ENCODE peak calls at places on chromosomes 2 and 18, in eight cellular contexts. T is fibroblast of the aortic adventitia, Z is Calu3, M is GM23338, A is IMR-90, X is Peyer's patch, N is progenitor cell of endocrine pancreas, R is mucosa of descending colon. Q is an unnamed sample.

GRCh38 chr2:187548658-187549057 is 5.6 kb downstream of the TFPI start:
- DNase-seq in T (no peak), Z (no peak), M (no peak), A (no peak), X (no peak), N (no peak), R (no peak), Q (no peak)

GRCh38 chr2:182816856-182817255 is 49.6 kb downstream of the FRZB start:
- DNase-seq in T (no peak), Z (no peak), M (no peak), A (peak; percentile 21), X (no peak), N (no peak), R (no peak), Q (no peak)

GRCh38 chr18:68428026-68428425 is 286.9 kb downstream of the TMX3 start:
- DNase-seq in T (peak; percentile 73), Z (peak; percentile 10), M (no peak), A (peak; percentile 93), X (no peak), N (no peak), R (no peak), Q (no peak)

GRCh38 chr18:55907352-55908045 is 319.5 kb upstream of the TCF4 start:
- DNase-seq in T (peak; percentile 48), Z (no peak), M (no peak), A (peak; percentile 13), X (no peak), N (no peak), R (peak; percentile 10), Q (no peak)

GRCh38 chr18:70220628-70221027 is 15.1 kb upstream of the RTTN start:
- DNase-seq in T (no peak), Z (no peak), M (no peak), A (no peak), X (no peak), N (no peak), R (no peak), Q (no peak)

GRCh38 chr2:120461546-120462537 is 115.9 kb downstream of the INHBB start:
- DNase-seq in T (no peak), Z (no peak), M (no peak), A (no peak), X (no peak), N (no peak), R (no peak), Q (no peak)

GRCh38 chr2:200758341-200758740 is 53.4 kb upstream of the BZW1 start:
- DNase-seq in T (no peak), Z (no peak), M (no peak), A (no peak), X (no peak), N (no peak), R (no peak), Q (no peak)

GRCh38 chr2:116719841-116720240 is 1094.7 kb upstream of the DDX18 start:
- DNase-seq in T (no peak), Z (peak; percentile 6), M (no peak), A (no peak), X (no peak), N (no peak), R (no peak), Q (no peak)

GRCh38 chr2:10144771-10145518 is 22.4 kb downstream of the RRM2 start:
- DNase-seq in T (no peak), Z (no peak), M (no peak), A (no peak), X (no peak), N (no peak), R (no peak), Q (no peak)

GRCh38 chr2:48529189-48529588 is 765 bp upstream of the STON1 start:
- DNase-seq in T (no peak), Z (no peak), M (peak; percentile 63), A (no peak), X (no peak), N (no peak), R (no peak), Q (no peak)

GRCh38 chr2:5465859-5466258 is 226.3 kb upstream of the SOX11 start:
- DNase-seq in T (no peak), Z (no peak), M (no peak), A (no peak), X (no peak), N (no peak), R (no peak), Q (no peak)

GRCh38 chr2:128867327-128867726 is 548.7 kb upstream of the HS6ST1 start:
- DNase-seq in T (no peak), Z (no peak), M (no peak), A (no peak), X (no peak), N (no peak), R (no peak), Q (no peak)

GRCh38 chr18:59233017-59233410 is 13.1 kb downstream of the GRP start:
- DNase-seq in T (peak; percentile 16), Z (no peak), M (no peak), A (no peak), X (no peak), N (no peak), R (no peak), Q (no peak)

GRCh38 chr18:22827216-22827615 is 105.9 kb upstream of the RBBP8 start:
- DNase-seq in T (peak; percentile 68), Z (no peak), M (no peak), A (peak; percentile 45), X (no peak), N (no peak), R (no peak), Q (no peak)
- TF ChIP-seq CTCF in T (no peak), Z (no peak), M (no peak), A (no peak), X (no peak), N (no peak), R (no peak), Q (no peak)

DNA sequence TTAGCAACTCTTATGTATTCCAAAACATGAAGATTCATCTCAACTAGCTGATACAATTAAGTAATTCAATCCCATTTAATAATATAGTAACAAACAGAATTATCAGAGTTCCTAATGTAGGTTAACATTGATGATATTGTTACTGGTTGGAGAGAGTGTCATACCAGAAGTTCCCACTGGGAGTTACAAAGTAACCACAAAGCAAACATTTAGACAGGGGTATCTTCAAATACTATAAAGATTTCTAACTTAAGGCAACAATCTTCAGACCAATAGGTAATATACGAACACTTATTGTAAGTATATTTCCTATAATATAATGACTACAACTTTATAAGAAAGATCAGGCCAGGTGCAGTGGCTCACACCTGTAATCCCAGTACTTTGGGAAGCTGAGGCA is 1372.9 kb upstream of the PIK3C3 start:
- DNase-seq in T (no peak), Z (no peak), M (peak; percentile 8), A (no peak), X (no peak), N (no peak), R (no peak), Q (no peak)
- TF ChIP-seq CTCF in T (no peak), Z (no peak), M (peak; percentile 31), A (no peak), X (no peak), N (peak; percentile 42), R (no peak), Q (peak; percentile 56)

GRCh38 chr2:132573444-132574007 is 96.5 kb downstream of the LYPD1 start:
- DNase-seq in T (no peak), Z (no peak), M (no peak), A (no peak), X (no peak), N (no peak), R (no peak), Q (no peak)
- TF ChIP-seq CTCF in T (no peak), Z (no peak), M (no peak), A (no peak), X (no peak), N (no peak), R (no peak), Q (peak; percentile 53)

DNA sequence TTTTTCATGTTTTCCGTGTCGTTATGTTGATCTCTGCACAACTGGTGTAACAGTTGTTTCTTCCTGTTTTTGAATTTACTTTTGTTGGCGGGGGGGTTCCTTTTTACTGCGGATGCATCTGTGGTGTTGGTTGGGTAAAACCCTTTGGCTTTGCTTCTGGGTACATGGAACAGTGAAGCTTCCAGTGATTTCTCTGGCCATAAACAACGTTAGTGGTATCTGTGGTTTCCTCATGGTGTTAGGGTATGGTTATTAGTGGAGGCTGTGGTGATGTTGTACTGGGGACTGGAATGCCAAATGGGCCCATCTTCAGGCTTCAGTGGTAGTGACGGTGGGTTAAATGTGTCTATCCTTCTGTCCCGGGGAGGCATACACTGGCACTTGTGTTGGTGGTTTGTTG is 285.4 kb upstream of the ZNF804A start:
- DNase-seq in T (no peak), Z (no peak), M (no peak), A (no peak), X (no peak), N (no peak), R (no peak), Q (no peak)
- TF ChIP-seq CTCF in T (no peak), Z (no peak), M (no peak), A (no peak), X (no peak), N (no peak), R (no peak), Q (no peak)

DNA sequence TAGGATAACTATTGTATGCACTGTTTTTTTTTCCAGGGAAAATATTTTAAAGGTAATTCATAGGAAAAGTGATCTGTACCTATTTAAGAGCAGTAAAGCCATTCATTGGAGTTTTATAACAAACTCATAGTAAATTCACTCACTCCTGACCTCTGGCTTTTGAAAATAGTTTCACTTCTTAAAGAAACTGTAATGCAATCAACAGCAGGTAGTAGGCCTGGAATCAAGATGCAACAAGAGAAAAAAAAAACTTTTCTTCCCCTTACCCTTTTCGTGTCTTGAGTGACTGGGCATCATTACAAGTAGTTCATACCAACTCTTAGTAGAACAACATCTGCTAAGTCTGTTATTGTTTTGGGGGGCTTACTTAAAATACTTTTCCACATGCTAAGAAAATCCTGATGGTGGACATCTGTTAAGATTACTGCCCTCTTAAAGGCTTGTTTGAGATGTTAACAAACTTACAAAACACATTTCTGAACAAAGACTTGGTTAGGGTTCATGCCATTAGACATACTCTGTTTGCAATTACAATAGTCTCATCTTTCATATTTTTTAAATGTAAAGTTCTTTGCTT is 164.2 kb upstream of the FOSL2 start:
- DNase-seq in T (peak; percentile 11), Z (no peak), M (no peak), A (peak; percentile 38), X (no peak), N (no peak), R (no peak), Q (no peak)
- TF ChIP-seq CTCF in T (no peak), Z (no peak), M (peak; percentile 29), A (peak; percentile 22), X (peak; percentile 8), N (no peak), R (peak; percentile 16), Q (peak; percentile 27)